ENCODE peak calls at places on chromosomes 4 and X, in six cellular contexts. C is GM18507, J is putamen, Y is NCI-H774, R is amniotic stem cell, W is ACHN. M is an unnamed sample.

GRCh38 chrX:24204331-24204730 is 54.8 kb downstream of the ZFX start:
- DNase-seq in W (no peak), J (no peak), C (no peak), Y (no peak), R (no peak), M (no peak)

GRCh38 chr4:15063341-15063740 is 61.1 kb downstream of the CPEB2 start:
- DNase-seq in W (no peak), J (no peak), Y (no peak), C (no peak), R (no peak), M (no peak)

GRCh38 chr4:78694457-78694787 is 81.7 kb upstream of the BMP2K start:
- DNase-seq in C (no peak), J (no peak), W (no peak), R (no peak), Y (no peak), M (no peak)

GRCh38 chr4:95362906-95363578 is 185.7 kb downstream of the UNC5C start:
- DNase-seq in W (peak), Y (no peak), R (no peak), J (peak), C (no peak), M (no peak)

GRCh38 chrX:115588180-115588579 is 27.2 kb downstream of the PLS3 start:
- DNase-seq in C (no peak), J (no peak), Y (no peak), W (no peak), R (no peak), M (no peak)

GRCh38 chr4:80153800-80154546 is 43.3 kb upstream of the PRDM8 start:
- DNase-seq in C (no peak), W (no peak), J (no peak), R (no peak), Y (no peak), M (no peak)

GRCh38 chrX:133880032-133880443 is 105.4 kb downstream of the GPC3 start:
- DNase-seq in R (no peak), W (no peak), J (no peak), Y (no peak), C (no peak), M (no peak)

GRCh38 chrX:106606583-106606982 is 5.2 kb upstream of the RADX start:
- DNase-seq in R (no peak), C (no peak), W (no peak), J (no peak), Y (no peak), M (no peak)

GRCh38 chr4:70367813-70368212 is 7.3 kb downstream of the SMR3A start:
- DNase-seq in R (no peak), W (no peak), C (no peak), Y (no peak), J (no peak), M (no peak)

GRCh38 chr4:48025005-48025404 is 8.4 kb downstream of the NIPAL1 start:
- DNase-seq in R (no peak), W (no peak), Y (peak), C (no peak), J (no peak), M (no peak)

GRCh38 chr4:144699565-144699964 is 53.6 kb downstream of the HHIP start:
- DNase-seq in C (no peak), R (no peak), Y (no peak), J (no peak), W (no peak), M (no peak)

GRCh38 chr4:53043096-53043495 is 181.0 kb downstream of the RASL11B start:
- DNase-seq in C (no peak), W (no peak), R (no peak), Y (no peak), J (no peak), M (no peak)

GRCh38 chrX:135707880-135708279 is 5.6 kb upstream of the CT45A1 start:
- DNase-seq in C (peak), R (no peak), W (peak), J (no peak), Y (peak), M (no peak)

GRCh38 chr4:2042207-2042946 is 16.8 kb upstream of the NAT8L start:
- DNase-seq in R (no peak), Y (no peak), C (no peak), W (peak), J (no peak), M (peak)

GRCh38 chrX:22060451-22060940 is 28.4 kb downstream of the PHEX start:
- DNase-seq in W (no peak), Y (no peak), J (peak), C (no peak), R (no peak), M (no peak)

GRCh38 chrX:103343105-103343504 is 13.1 kb downstream of the TCEAL7 start:
- DNase-seq in C (no peak), W (peak), Y (no peak), R (peak), J (peak), M (no peak)

GRCh38 chr4:4332529-4332928 is 42.5 kb downstream of the ZBTB49 start:
- DNase-seq in R (no peak), J (no peak), C (no peak), Y (no peak), W (no peak), M (no peak)

GRCh38 chr4:100842856-100843255 is 325.0 kb upstream of the EMCN start:
- DNase-seq in J (no peak), C (no peak), R (no peak), W (no peak), Y (no peak), M (no peak)

GRCh38 chr4:3521621-3522325 is 10.4 kb downstream of the LRPAP1 start:
- DNase-seq in C (no peak), Y (no peak), J (no peak), W (no peak), R (no peak), M (no peak)

GRCh38 chr4:12446650-12447049 is 1018.0 kb upstream of the HS3ST1 start:
- DNase-seq in R (no peak), J (no peak), W (no peak), Y (no peak), C (no peak), M (no peak)

GRCh38 chr4:108193891-108194672 is 25.4 kb upstream of the LEF1 start:
- DNase-seq in R (no peak), C (no peak), Y (no peak), W (no peak), J (no peak), M (no peak)

GRCh38 chrX:154775611-154776349 is 13.1 kb downstream of the DKC1 start:
- DNase-seq in Y (no peak), W (peak), J (peak), C (no peak), R (no peak), M (peak)

GRCh38 chr4:67744561-67745283 is 9.5 kb downstream of the GNRHR start:
- DNase-seq in C (no peak), R (no peak), J (no peak), W (no peak), Y (no peak), M (no peak)

GRCh38 chr4:3644849-3645627 is 112.8 kb upstream of the LRPAP1 start:
- DNase-seq in J (no peak), C (no peak), R (no peak), Y (no peak), W (no peak), M (no peak)

GRCh38 chr4:60463846-60464502 is 736.2 kb upstream of the ADGRL3 start:
- DNase-seq in J (no peak), W (peak), R (peak), Y (no peak), C (no peak), M (no peak)

GRCh38 chr4:7365472-7366179 is 69.1 kb downstream of the PSAPL1 start:
- DNase-seq in R (no peak), J (peak), W (no peak), C (no peak), Y (peak), M (no peak)

GRCh38 chr4:38837334-38837733 is 19.3 kb downstream of the TLR6 start:
- DNase-seq in R (no peak), Y (no peak), W (no peak), J (no peak), C (no peak), M (no peak)

GRCh38 chr4:48483777-48484493 is 792 bp downstream of the SLC10A4 start:
- DNase-seq in J (no peak), C (no peak), R (no peak), Y (no peak), W (no peak), M (no peak)

GRCh38 chr4:128560754-128561495 is 248.6 kb upstream of the JADE1 start:
- DNase-seq in Y (no peak), W (no peak), J (no peak), R (no peak), C (no peak), M (no peak)

GRCh38 chrX:120839506-120839905 is 36.2 kb downstream of the CT47B1 start:
- DNase-seq in C (no peak), R (no peak), Y (no peak), W (no peak), J (no peak), M (no peak)

GRCh38 chrX:107448625-107449468 is 605 bp upstream of the FRMPD3 start:
- DNase-seq in R (no peak), J (no peak), C (no peak), W (no peak), Y (no peak), M (no peak)

GRCh38 chr4:77454858-77455257 is 150.8 kb upstream of the CXCL13 start:
- DNase-seq in W (no peak), C (no peak), R (no peak), J (no peak), Y (no peak), M (no peak)

GRCh38 chr4:148376151-148376550 is 66.1 kb downstream of the NR3C2 start:
- DNase-seq in Y (peak), W (no peak), C (no peak), R (no peak), J (peak), M (no peak)

GRCh38 chr4:176794151-176794550 is 1.4 kb upstream of the VEGFC start:
- DNase-seq in R (peak), C (no peak), Y (no peak), W (no peak), J (no peak), M (no peak)

GRCh38 chr4:103400405-103400804 is 202.3 kb upstream of the CENPE start:
- DNase-seq in R (no peak), J (no peak), C (no peak), Y (no peak), W (no peak), M (no peak)

M was measured in activated T-cell treated with anti-CD3 and anti-CD28 coated beads, Interleukin-2, amount 50 U/mL, for 4 hours.